ENCODE peak calls at places on chromosomes 6 and 20, in five cellular contexts. W is left ventricle myocardium superior; O is CD8-positive, alpha-beta T cell; F is Kasumi-1; T is stimulated activated CD8-positive, alpha-beta memory T cell treated with anti-CD3 and anti-CD28 coated beads, Interleukin-7, amount 100 ng/mL, for 1 hour. M is an unnamed sample.

GRCh38 chr20:32506721-32507120 is 78.4 kb downstream of the NOL4L start:
- DNase-seq in W (no peak), O (no peak), F (no peak), T (no peak), M (no peak)

GRCh38 chr6:142696689-142697088 is 248.3 kb downstream of the HIVEP2 start:
- DNase-seq in W (peak; percentile 30), O (no peak), F (no peak), T (no peak), M (no peak)

GRCh38 chr6:55399331-55399730 is 72.1 kb downstream of the GFRAL start:
- DNase-seq in W (no peak), O (no peak), F (no peak), T (no peak), M (no peak)

GRCh38 chr6:44275749-44276648 is 5.7 kb downstream of the TMEM151B start:
- DNase-seq in W (peak; percentile 49), O (no peak), F (no peak), T (no peak), M (no peak)

GRCh38 chr6:82182756-82183155 is 64.8 kb downstream of the IBTK start:
- DNase-seq in W (no peak), O (no peak), F (no peak), T (no peak), M (no peak)

GRCh38 chr6:63819831-63820230 is 184.2 kb downstream of the PHF3 start:
- DNase-seq in W (no peak), O (no peak), F (no peak), T (no peak), M (no peak)

GRCh38 chr6:9360881-9361280 is 925.5 kb upstream of the SLC35B3 start:
- DNase-seq in W (no peak), O (no peak), F (no peak), T (no peak), M (no peak)

GRCh38 chr6:29908341-29908662 is 34.0 kb upstream of the HLA-A start:
- DNase-seq in W (no peak), O (no peak), F (no peak), T (no peak), M (no peak)

GRCh38 chr20:4985658-4986057 is 15.7 kb downstream of the SLC23A2 start:
- DNase-seq in W (no peak), O (no peak), F (no peak), T (no peak), M (no peak)

GRCh38 chr6:129105035-129105434 is 222.1 kb downstream of the LAMA2 start:
- DNase-seq in W (peak; percentile 51), O (no peak), F (no peak), T (no peak), M (no peak)

GRCh38 chr6:33178755-33179475 is 13.4 kb downstream of the COL11A2 start:
- DNase-seq in W (no peak), O (no peak), F (no peak), T (no peak), M (no peak)

GRCh38 chr20:32779500-32780215 is 17.5 kb downstream of the DNMT3B start:
- DNase-seq in W (no peak), O (no peak), F (no peak), T (no peak), M (no peak)

GRCh38 chr6:33247977-33248642 is 23.6 kb downstream of the VPS52 start:
- DNase-seq in W (peak; percentile 91), O (peak; percentile 91), F (peak; percentile 90), T (peak; percentile 91), M (peak; percentile 92)

GRCh38 chr6:129606664-129607063 is 103.3 kb downstream of the ARHGAP18 start:
- DNase-seq in W (no peak), O (no peak), F (no peak), T (no peak), M (no peak)

GRCh38 chr6:7773322-7773721 is 47.4 kb downstream of the BMP6 start:
- DNase-seq in W (no peak), O (no peak), F (no peak), T (no peak), M (no peak)

GRCh38 chr20:35953411-35954199 is 697 bp downstream of the SCAND1 start:
- DNase-seq in W (peak; percentile 63), O (peak; percentile 58), F (peak; percentile 5), T (peak; percentile 34), M (peak; percentile 60)

GRCh38 chr20:50438986-50439407 is 71.2 kb upstream of the PTPN1 start:
- DNase-seq in W (no peak), O (no peak), F (no peak), T (no peak), M (no peak)

GRCh38 chr20:61297981-61298380 is 45.9 kb downstream of the CDH4 start:
- DNase-seq in W (no peak), O (no peak), F (no peak), T (no peak), M (no peak)

GRCh38 chr20:14622796-14623195 is 285.4 kb upstream of the FLRT3 start:
- DNase-seq in W (no peak), O (no peak), F (no peak), T (no peak), M (no peak)

GRCh38 chr6:56288347-56288746 is 41.0 kb upstream of the COL21A1 start:
- DNase-seq in W (no peak), O (no peak), F (no peak), T (no peak), M (no peak)

GRCh38 chr6:130367767-130368166 is 1.9 kb downstream of the TMEM200A start:
- DNase-seq in W (no peak), O (no peak), F (no peak), T (no peak), M (no peak)

GRCh38 chr20:60403105-60403741 is 445.0 kb downstream of the CDH26 start:
- DNase-seq in W (no peak), O (no peak), F (no peak), T (no peak), M (no peak)

GRCh38 chr20:16147221-16147620 is 426.0 kb downstream of the KIF16B start:
- DNase-seq in W (no peak), O (no peak), F (peak; percentile 78), T (no peak), M (no peak)

GRCh38 chr6:117309069-117309468 is 43.7 kb downstream of the VGLL2 start:
- DNase-seq in W (no peak), O (no peak), F (no peak), T (no peak), M (no peak)

M was measured in activated CD4-positive, alpha-beta T cell treated with anti-CD3 and anti-CD28 coated beads, Interleukin-2, amount 50 U/mL, for 1 hour.